ENCODE peak calls at places on chromosome 6, in eight cellular contexts. R, T, O, V, J, K, H and I are unnamed samples.

GRCh38 chr6:21258665-21259064 is 334.9 kb upstream of the SOX4 start:
- DNase-seq in K (no peak), T (no peak), O (no peak), H (no peak), R (no peak), J (no peak), V (no peak), I (no peak)

GRCh38 chr6:167136376-167136775 is 13.5 kb downstream of the CCR6 start:
- DNase-seq in H (no peak), V (no peak), T (no peak), O (no peak), K (no peak), R (no peak), J (no peak), I (no peak)

GRCh38 chr6:142551145-142551811 is 249.5 kb downstream of the ADGRG6 start:
- DNase-seq in T (no peak), K (no peak), O (no peak), J (peak; percentile 61), R (no peak), H (no peak), V (peak; percentile 42), I (no peak)

GRCh38 chr6:133568970-133569889 is 319.7 kb upstream of the TCF21 start:
- DNase-seq in O (no peak), K (no peak), J (peak; percentile 33), R (peak; percentile 35), H (no peak), T (no peak), V (peak; percentile 83), I (peak; percentile 13)

GRCh38 chr6:41967312-41968287 is 26.0 kb upstream of the CCND3 start:
- DNase-seq in T (no peak), J (no peak), R (no peak), H (no peak), K (no peak), O (no peak), V (peak; percentile 72), I (no peak)

GRCh38 chr6:21937466-21937865 is 343.9 kb downstream of the SOX4 start:
- DNase-seq in R (no peak), H (no peak), O (no peak), T (no peak), V (no peak), J (no peak), K (no peak), I (no peak)

GRCh38 chr6:28383235-28384142 is 16.1 kb downstream of the ZSCAN12 start:
- DNase-seq in J (peak; percentile 35), T (peak; percentile 61), K (peak; percentile 81), H (peak; percentile 36), R (peak; percentile 85), O (peak; percentile 89), V (peak; percentile 83), I (peak; percentile 79)

GRCh38 chr6:148980234-148980633 is 233.4 kb downstream of the UST start:
- DNase-seq in V (peak; percentile 55), K (no peak), O (no peak), H (no peak), R (no peak), T (no peak), J (no peak), I (no peak)

GRCh38 chr6:141653590-141653989 is 479.1 kb upstream of the GJE1 start:
- DNase-seq in K (no peak), O (no peak), J (no peak), T (no peak), V (no peak), H (no peak), R (no peak), I (no peak)

GRCh38 chr6:148883270-148883669 is 136.4 kb downstream of the UST start:
- DNase-seq in K (no peak), J (no peak), R (no peak), H (no peak), O (no peak), V (peak; percentile 35), T (no peak), I (no peak)

GRCh38 chr6:5713519-5713918 is 293.2 kb downstream of the NRN1 start:
- DNase-seq in R (no peak), K (no peak), J (no peak), H (no peak), V (no peak), O (no peak), T (no peak), I (no peak)

GRCh38 chr6:159594750-159595117 is 98.3 kb downstream of the SOD2 start:
- DNase-seq in K (no peak), V (peak; percentile 86), O (no peak), T (no peak), R (no peak), H (no peak), J (no peak), I (no peak)

GRCh38 chr6:66992660-66993059 is 1285.6 kb upstream of the EYS start:
- DNase-seq in R (no peak), H (no peak), J (no peak), V (no peak), K (no peak), T (no peak), O (no peak), I (no peak)

GRCh38 chr6:48110436-48111142 is 408 bp downstream of the PTCHD4 start:
- DNase-seq in H (no peak), V (peak; percentile 26), K (no peak), J (no peak), O (no peak), R (no peak), T (no peak), I (no peak)

GRCh38 chr6:159945801-159946392 is 23.0 kb upstream of the IGF2R start:
- DNase-seq in K (no peak), H (no peak), R (no peak), T (no peak), O (no peak), V (no peak), J (no peak), I (no peak)

GRCh38 chr6:226516-227073 is 65.7 kb upstream of the DUSP22 start:
- DNase-seq in J (no peak), V (no peak), O (peak; percentile 67), R (no peak), T (no peak), H (no peak), K (no peak), I (no peak)

GRCh38 chr6:225907-226306 is 66.4 kb upstream of the DUSP22 start:
- DNase-seq in O (no peak), T (no peak), R (no peak), K (no peak), J (no peak), H (no peak), V (no peak), I (no peak)

GRCh38 chr6:228881-229651 is 63.2 kb upstream of the DUSP22 start:
- DNase-seq in V (no peak), H (no peak), R (no peak), K (no peak), O (peak; percentile 86), J (no peak), T (no peak), I (no peak)

GRCh38 chr6:227812-228338 is 64.4 kb upstream of the DUSP22 start:
- DNase-seq in J (no peak), R (no peak), O (peak; percentile 74), K (no peak), V (no peak), T (no peak), H (no peak), I (no peak)

DNA sequence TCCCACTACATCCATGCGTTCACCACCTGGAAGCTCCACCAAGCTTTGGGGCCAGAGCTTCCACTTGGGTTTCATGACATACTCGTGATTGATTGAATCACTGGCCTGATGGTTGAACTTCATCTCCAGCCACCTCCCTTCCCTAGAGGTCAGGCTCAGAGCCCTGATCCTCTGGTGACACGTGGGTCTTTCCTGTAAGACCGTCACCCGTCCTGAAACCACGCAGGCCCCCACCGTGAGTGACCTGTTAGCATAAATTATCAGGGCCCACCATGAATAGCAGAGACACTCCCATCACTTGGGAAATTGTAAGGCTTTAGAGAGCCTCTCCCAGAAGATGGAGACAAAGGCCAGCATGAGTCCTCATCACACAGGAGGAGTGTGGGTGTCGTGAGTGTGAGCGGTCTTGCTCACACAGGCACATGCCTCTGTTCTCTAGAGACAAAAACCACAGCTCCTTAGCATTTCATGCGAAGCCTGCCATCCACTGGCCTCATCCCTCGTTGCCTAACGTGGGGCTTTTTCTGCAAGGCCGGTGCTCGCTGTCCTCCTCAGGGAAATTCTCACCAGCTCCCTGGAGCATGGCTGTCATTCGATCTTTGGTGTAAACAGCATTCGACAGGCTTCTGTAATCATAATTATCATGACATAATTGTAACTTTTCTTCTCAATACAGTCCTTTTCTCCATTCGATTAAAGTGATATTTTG is 65.1 kb upstream of the DUSP22 start:
- DNase-seq in K (no peak), R (no peak), O (peak; percentile 76), J (no peak), T (no peak), V (no peak), H (no peak), I (no peak)
- TF ChIP-seq CTCF in K (no peak), R (no peak), O (peak; percentile 56), J (no peak), T (peak; percentile 3), V (no peak), H (no peak), I (no peak)

DNA sequence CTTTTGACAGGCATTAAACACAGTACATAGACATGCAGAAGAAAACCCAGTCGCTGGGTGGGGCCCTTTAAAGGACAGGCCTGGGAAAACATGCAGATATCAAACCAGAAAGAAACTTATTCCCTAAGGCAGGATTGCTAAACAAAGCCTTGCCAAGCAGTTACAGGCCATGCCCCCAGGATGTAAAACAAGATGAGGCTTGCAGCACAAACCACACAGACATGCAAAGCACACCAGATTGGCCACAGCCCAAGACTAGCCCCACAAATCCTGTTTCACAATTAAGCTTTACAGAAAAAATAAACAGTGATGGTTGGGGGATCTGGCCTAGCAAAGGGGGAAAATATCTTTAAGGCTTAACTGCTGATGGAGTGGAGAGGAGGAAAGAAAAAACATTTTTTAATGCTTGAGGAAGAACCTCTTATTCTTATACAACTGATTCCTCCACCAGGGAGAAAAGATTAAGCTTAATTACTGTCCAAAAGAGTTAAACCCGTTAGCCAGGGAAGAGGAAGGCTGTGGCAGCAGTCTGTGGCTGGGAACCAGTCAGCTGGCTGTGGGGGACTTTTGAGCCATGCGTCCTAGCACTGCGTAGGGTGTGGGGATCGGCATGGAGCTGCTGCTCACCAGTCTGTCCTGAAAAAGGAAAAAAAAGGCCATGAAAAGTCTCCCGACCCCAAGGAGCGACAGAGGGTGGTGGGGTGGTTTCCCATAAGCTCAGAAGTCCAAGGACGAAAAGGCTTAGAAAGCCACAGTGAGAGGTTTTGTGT is 28.4 kb downstream of the COL19A1 start:
- DNase-seq in H (no peak), T (peak; percentile 83), R (no peak), J (no peak), O (no peak), K (no peak), V (peak; percentile 50), I (no peak)
- TF ChIP-seq CTCF in H (no peak), T (no peak), R (no peak), J (no peak), O (no peak), K (no peak), V (no peak), I (no peak)

GRCh38 chr6:35496851-35497570 is at the start of gene TEAD3:
- DNase-seq in T (no peak), K (peak; percentile 86), R (peak; percentile 88), H (peak; percentile 90), V (peak; percentile 55), O (peak; percentile 42), J (peak; percentile 45), I (peak; percentile 64)
- TF ChIP-seq CTCF in T (peak; percentile 4), K (no peak), R (peak; percentile 21), H (no peak), V (peak; percentile 3), O (no peak), J (no peak), I (no peak)

GRCh38 chr6:164897523-164898094 is 411.8 kb downstream of the C6orf118 start:
- DNase-seq in O (no peak), T (no peak), R (no peak), V (no peak), J (no peak), H (no peak), K (no peak), I (peak; percentile 17)
- TF ChIP-seq CTCF in O (no peak), T (no peak), R (no peak), V (no peak), J (no peak), H (no peak), K (peak; percentile 48), I (peak; percentile 49)